ENCODE peak calls at places on chromosomes 2 and 18, in seven cellular contexts. U is T-helper 2 cell; M is transverse colon; F is activated CD4-positive, alpha-beta T cell treated with anti-CD3 and anti-CD28 coated beads, Interleukin-2, amount 10 ng/mL, durations not matched to agents 7 days and 5 days; E is lower leg skin; C is activated T-cell treated with anti-CD3 and anti-CD28 coated beads, Interleukin-2, amount 50 U/mL, for 72 hours; Z is germinal center. V is an unnamed sample.

GRCh38 chr2:43879261-43879660 is 40.5 kb downstream of the ABCG8 start:
- DNase-seq in C (no peak), F (no peak), M (no peak), U (no peak), E (no peak), Z (no peak), V (no peak)

GRCh38 chr2:160306985-160307384 is 106.9 kb upstream of the ITGB6 start:
- DNase-seq in C (no peak), F (no peak), Z (no peak), U (no peak), M (no peak), E (no peak), V (no peak)

GRCh38 chr2:27707462-27708256 is 44.0 kb downstream of the SLC4A1AP start:
- DNase-seq in F (no peak), U (no peak), M (no peak), C (no peak), Z (no peak), E (peak), V (no peak)

GRCh38 chr18:70499218-70499691 is 210.4 kb downstream of the SOCS6 start:
- DNase-seq in M (no peak), C (no peak), U (no peak), F (no peak), Z (peak), E (peak), V (no peak)

GRCh38 chr2:171723724-171724683 is 36.7 kb downstream of the DYNC1I2 start:
- DNase-seq in M (no peak), U (no peak), Z (no peak), E (no peak), C (no peak), F (no peak), V (peak)

GRCh38 chr2:50529600-50530218 is 502.2 kb downstream of the NRXN1 start:
- DNase-seq in F (no peak), M (no peak), C (peak), Z (peak), E (no peak), U (no peak), V (no peak)

GRCh38 chr2:3575534-3576324 is 669 bp downstream of the RPS7 start:
- DNase-seq in M (no peak), Z (peak), F (peak), E (peak), C (peak), U (peak), V (no peak)

GRCh38 chr2:1656961-1657841 is 87.1 kb downstream of the PXDN start:
- DNase-seq in C (no peak), U (no peak), M (peak), Z (no peak), F (no peak), E (peak), V (no peak)

GRCh38 chr2:119592436-119592835 is 48.2 kb downstream of the CFAP221 start:
- DNase-seq in Z (no peak), U (no peak), F (no peak), M (no peak), E (no peak), C (no peak), V (no peak)

GRCh38 chr2:113686537-113686936 is 59.5 kb downstream of the RABL2A start:
- DNase-seq in U (no peak), F (no peak), C (no peak), M (no peak), E (no peak), Z (no peak), V (no peak)

GRCh38 chr18:63757541-63757940 is 17.7 kb upstream of the SERPINB7 start:
- DNase-seq in M (no peak), Z (no peak), E (no peak), C (no peak), F (no peak), U (no peak), V (no peak)

GRCh38 chr2:105779394-105779793 is 34.7 kb downstream of the NCK2 start:
- DNase-seq in C (no peak), U (no peak), E (peak), Z (no peak), M (no peak), F (no peak), V (peak)

GRCh38 chr2:171778515-171778914 is 91.2 kb downstream of the DYNC1I2 start:
- DNase-seq in M (no peak), U (no peak), C (no peak), Z (no peak), E (no peak), F (no peak), V (no peak)

GRCh38 chr2:238731961-238732360 is 115.9 kb upstream of the TWIST2 start:
- DNase-seq in F (no peak), C (no peak), U (no peak), Z (no peak), E (no peak), M (no peak), V (no peak)